ENCODE peak calls at places on chromosomes 11 and 22, in six cellular contexts. One of them, this sample, is unnamed. For H3K4me1, the result is how much of the 10 kb centered on the place peaks cover.

GRCh38 chr11:73095613-73096012 is 46.5 kb downstream of the FCHSD2 start:
- DNase-seq in kidney: no peak
- DNase-seq in naive thymus-derived CD4-positive, alpha-beta T cell: no peak
- DNase-seq in heart left ventricle: no peak
- DNase-seq in heart right ventricle: no peak
- DNase-seq in fibroblast of lung: no peak
- DNase-seq in this sample: no peak

GRCh38 chr11:28140689-28141455 is 32.7 kb downstream of the METTL15 start:
- DNase-seq in fibroblast of lung: no peak
- DNase-seq in heart left ventricle: no peak
- DNase-seq in kidney: no peak
- DNase-seq in naive thymus-derived CD4-positive, alpha-beta T cell: no peak
- DNase-seq in heart right ventricle: no peak
- DNase-seq in this sample: no peak

GRCh38 chr11:126451211-126451802 is 95.8 kb downstream of the ST3GAL4 start:
- DNase-seq in heart right ventricle: no peak
- DNase-seq in fibroblast of lung: no peak
- DNase-seq in heart left ventricle: no peak
- DNase-seq in naive thymus-derived CD4-positive, alpha-beta T cell: no peak
- DNase-seq in kidney: no peak
- DNase-seq in this sample: no peak

GRCh38 chr11:102836290-102836875 is 7.0 kb downstream of the MMP3 start:
- DNase-seq in fibroblast of lung: peak
- DNase-seq in heart right ventricle: no peak
- DNase-seq in heart left ventricle: no peak
- DNase-seq in kidney: no peak
- DNase-seq in naive thymus-derived CD4-positive, alpha-beta T cell: no peak
- DNase-seq in this sample: no peak

GRCh38 chr11:73269353-73270088 is 2.6 kb upstream of the P2RY6 start:
- DNase-seq in naive thymus-derived CD4-positive, alpha-beta T cell: no peak
- DNase-seq in heart right ventricle: no peak
- DNase-seq in fibroblast of lung: no peak
- DNase-seq in heart left ventricle: no peak
- DNase-seq in kidney: no peak
- DNase-seq in this sample: no peak

GRCh38 chr11:119169272-119169719 is 771 bp downstream of the NLRX1 start:
- DNase-seq in naive thymus-derived CD4-positive, alpha-beta T cell: peak
- DNase-seq in heart left ventricle: peak
- DNase-seq in kidney: no peak
- DNase-seq in heart right ventricle: peak
- DNase-seq in fibroblast of lung: peak
- DNase-seq in this sample: no peak

GRCh38 chr11:76588455-76589325 is 81.9 kb downstream of the LRRC32 start:
- DNase-seq in fibroblast of lung: no peak
- DNase-seq in heart right ventricle: peak
- DNase-seq in heart left ventricle: peak
- DNase-seq in kidney: peak
- DNase-seq in naive thymus-derived CD4-positive, alpha-beta T cell: no peak
- DNase-seq in this sample: peak

GRCh38 chr11:19323502-19323901 is 82.8 kb upstream of the E2F8 start:
- DNase-seq in heart right ventricle: no peak
- DNase-seq in kidney: no peak
- DNase-seq in fibroblast of lung: no peak
- DNase-seq in naive thymus-derived CD4-positive, alpha-beta T cell: no peak
- DNase-seq in heart left ventricle: no peak
- DNase-seq in this sample: no peak

GRCh38 chr11:68329993-68330699 is 17.8 kb downstream of the LRP5 start:
- DNase-seq in naive thymus-derived CD4-positive, alpha-beta T cell: no peak
- DNase-seq in heart left ventricle: no peak
- DNase-seq in heart right ventricle: no peak
- DNase-seq in kidney: no peak
- DNase-seq in fibroblast of lung: no peak
- DNase-seq in this sample: peak

GRCh38 chr11:6251120-6251733 is 8.4 kb upstream of the CCKBR start:
- DNase-seq in fibroblast of lung: peak
- DNase-seq in heart right ventricle: peak
- DNase-seq in kidney: peak
- DNase-seq in naive thymus-derived CD4-positive, alpha-beta T cell: peak
- DNase-seq in heart left ventricle: peak
- DNase-seq in this sample: peak

GRCh38 chr11:130571947-130572584 is 123.6 kb downstream of the ADAMTS15 start:
- DNase-seq in heart right ventricle: peak
- DNase-seq in naive thymus-derived CD4-positive, alpha-beta T cell: no peak
- DNase-seq in kidney: no peak
- DNase-seq in fibroblast of lung: no peak
- DNase-seq in heart left ventricle: no peak
- DNase-seq in this sample: no peak

GRCh38 chr22:44024288-44024908 is at the start of gene PARVB:
- DNase-seq in heart left ventricle: peak
- DNase-seq in kidney: peak
- DNase-seq in heart right ventricle: peak
- DNase-seq in fibroblast of lung: no peak
- DNase-seq in naive thymus-derived CD4-positive, alpha-beta T cell: no peak
- DNase-seq in this sample: peak

GRCh38 chr11:84714316-84714780 is 912.8 kb downstream of the DLG2 start:
- DNase-seq in kidney: no peak
- DNase-seq in heart left ventricle: peak
- DNase-seq in heart right ventricle: peak
- DNase-seq in fibroblast of lung: peak
- DNase-seq in naive thymus-derived CD4-positive, alpha-beta T cell: peak
- DNase-seq in this sample: peak

GRCh38 chr11:18844753-18845367 is 53.3 kb upstream of the PTPN5 start:
- DNase-seq in naive thymus-derived CD4-positive, alpha-beta T cell: no peak
- DNase-seq in kidney: no peak
- DNase-seq in heart right ventricle: no peak
- DNase-seq in heart left ventricle: no peak
- DNase-seq in fibroblast of lung: peak
- DNase-seq in this sample: no peak

GRCh38 chr22:37334859-37335818 is 52.8 kb downstream of the CYTH4 start:
- DNase-seq in heart right ventricle: no peak
- DNase-seq in heart left ventricle: no peak
- DNase-seq in kidney: no peak
- DNase-seq in fibroblast of lung: no peak
- DNase-seq in naive thymus-derived CD4-positive, alpha-beta T cell: no peak
- DNase-seq in this sample: no peak

GRCh38 chr11:47413908-47414684 is 5.7 kb downstream of the SLC39A13 start:
- DNase-seq in fibroblast of lung: peak
- DNase-seq in heart left ventricle: peak
- DNase-seq in naive thymus-derived CD4-positive, alpha-beta T cell: no peak
- DNase-seq in kidney: peak
- DNase-seq in heart right ventricle: no peak
- DNase-seq in this sample: no peak

GRCh38 chr11:72144807-72145565 is 9.5 kb downstream of the FOLR3 start:
- DNase-seq in heart right ventricle: no peak
- DNase-seq in kidney: no peak
- DNase-seq in heart left ventricle: no peak
- DNase-seq in fibroblast of lung: peak
- DNase-seq in naive thymus-derived CD4-positive, alpha-beta T cell: no peak
- DNase-seq in this sample: no peak

GRCh38 chr11:67266424-67267187 is at the start of gene GRK2:
- DNase-seq in kidney: peak
- DNase-seq in heart right ventricle: peak
- DNase-seq in heart left ventricle: peak
- DNase-seq in naive thymus-derived CD4-positive, alpha-beta T cell: no peak
- DNase-seq in fibroblast of lung: peak
- DNase-seq in this sample: peak

GRCh38 chr11:63490551-63491239 is at the start of gene PLAAT5:
- DNase-seq in kidney: peak
- DNase-seq in fibroblast of lung: peak
- DNase-seq in naive thymus-derived CD4-positive, alpha-beta T cell: peak
- DNase-seq in heart left ventricle: no peak
- DNase-seq in heart right ventricle: peak
- DNase-seq in this sample: peak

GRCh38 chr11:126446581-126446980 is 91.1 kb downstream of the ST3GAL4 start:
- DNase-seq in heart left ventricle: no peak
- DNase-seq in naive thymus-derived CD4-positive, alpha-beta T cell: no peak
- DNase-seq in fibroblast of lung: no peak
- DNase-seq in heart right ventricle: no peak
- DNase-seq in kidney: no peak
- DNase-seq in this sample: no peak

GRCh38 chr11:44859528-44859925 is 91.2 kb downstream of the TP53I11 start:
- DNase-seq in kidney: peak
- DNase-seq in heart left ventricle: no peak
- DNase-seq in naive thymus-derived CD4-positive, alpha-beta T cell: no peak
- DNase-seq in fibroblast of lung: no peak
- DNase-seq in heart right ventricle: no peak
- DNase-seq in this sample: no peak

GRCh38 chr11:44862546-44863101 is 88.1 kb downstream of the TP53I11 start:
- DNase-seq in fibroblast of lung: no peak
- DNase-seq in heart right ventricle: no peak
- DNase-seq in kidney: no peak
- DNase-seq in naive thymus-derived CD4-positive, alpha-beta T cell: no peak
- DNase-seq in heart left ventricle: no peak
- DNase-seq in this sample: no peak

GRCh38 chr11:44860346-44860745 is 90.3 kb downstream of the TP53I11 start:
- DNase-seq in heart left ventricle: no peak
- DNase-seq in heart right ventricle: no peak
- DNase-seq in kidney: peak
- DNase-seq in fibroblast of lung: no peak
- DNase-seq in naive thymus-derived CD4-positive, alpha-beta T cell: no peak
- DNase-seq in this sample: no peak

GRCh38 chr11:44861829-44862545 is 88.7 kb downstream of the TP53I11 start:
- DNase-seq in kidney: peak
- DNase-seq in heart left ventricle: peak
- DNase-seq in fibroblast of lung: peak
- DNase-seq in heart right ventricle: peak
- DNase-seq in naive thymus-derived CD4-positive, alpha-beta T cell: no peak
- DNase-seq in this sample: peak

DNA sequence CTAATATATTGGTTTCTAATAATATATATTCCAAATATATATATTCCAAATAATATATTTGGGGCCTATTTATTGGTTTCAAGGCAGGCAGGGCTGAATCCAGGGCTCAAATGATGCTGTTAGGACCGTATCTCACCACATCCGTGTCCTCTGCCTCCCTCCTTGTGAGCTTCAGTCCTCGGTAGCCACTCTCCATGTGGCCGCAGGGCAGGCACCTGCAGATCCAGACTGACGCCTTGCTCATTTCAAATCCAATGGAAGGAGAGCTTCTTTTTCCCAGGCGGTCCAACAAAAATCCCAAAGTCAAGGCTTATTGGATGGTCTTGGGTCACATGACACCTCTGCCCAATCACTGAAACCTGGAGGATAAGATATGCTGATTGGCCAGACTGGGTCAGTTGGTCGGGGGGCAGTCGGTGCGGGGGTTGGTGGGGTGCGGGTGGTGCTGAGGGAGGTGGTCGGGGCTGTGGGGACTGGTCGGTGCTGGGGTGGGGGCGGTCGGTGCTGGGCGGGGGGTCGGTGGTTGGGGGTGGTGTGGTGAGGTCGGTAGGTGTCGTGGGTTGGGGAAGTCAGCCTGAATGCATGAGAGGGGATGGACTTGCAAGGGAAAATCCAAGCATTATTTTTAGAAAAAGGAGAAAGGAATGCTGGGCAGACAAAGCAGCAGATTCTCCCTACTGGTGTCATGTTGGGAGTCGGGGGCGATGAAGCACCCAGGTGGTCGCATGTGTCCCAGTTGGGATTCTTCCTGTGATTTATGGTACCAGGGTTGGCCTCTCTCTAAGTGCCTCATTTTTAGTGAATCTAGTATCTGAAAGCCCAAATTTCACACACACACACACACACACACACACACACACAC is 89.5 kb downstream of the TP53I11 start:
- DNase-seq in kidney: peak
- DNase-seq in naive thymus-derived CD4-positive, alpha-beta T cell: no peak
- DNase-seq in heart right ventricle: no peak
- DNase-seq in heart left ventricle: no peak
- DNase-seq in fibroblast of lung: peak
- DNase-seq in this sample: no peak
- H3K27ac ChIP-seq in kidney: peak
- H3K27ac ChIP-seq in naive thymus-derived CD4-positive, alpha-beta T cell: no peak
- H3K27ac ChIP-seq in heart right ventricle: no peak
- H3K27ac ChIP-seq in heart left ventricle: peak
- H3K27ac ChIP-seq in fibroblast of lung: no peak
- H3K27ac ChIP-seq in this sample: peak

DNA sequence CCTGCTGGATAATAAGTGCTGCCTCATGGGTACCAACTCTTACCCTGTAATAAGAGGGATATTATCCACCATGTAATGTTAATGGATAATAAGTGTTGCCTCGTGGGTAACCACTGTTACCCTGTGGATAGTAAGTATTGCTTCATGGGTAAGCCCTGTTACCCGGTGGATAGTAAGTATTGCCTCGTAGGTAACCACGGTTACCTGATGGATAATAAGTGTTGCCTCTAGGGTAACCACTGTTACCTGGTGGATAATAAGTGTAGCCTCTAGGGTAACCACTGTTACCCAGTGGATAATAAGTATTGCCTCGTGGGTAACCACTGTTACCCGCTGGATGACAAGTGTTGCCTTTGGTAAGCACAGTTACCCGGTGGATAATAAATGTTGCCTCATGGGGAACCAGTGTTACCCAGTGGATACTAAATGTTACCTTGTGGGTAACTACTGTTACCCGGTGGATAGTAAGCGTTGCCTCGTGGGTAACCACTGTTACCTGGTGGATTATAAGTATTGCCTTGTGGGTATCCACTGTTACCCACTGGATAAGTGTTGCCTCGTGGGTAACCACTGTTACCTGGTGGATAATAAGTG is 18.6 kb upstream of the NXPE4 start:
- DNase-seq in kidney: no peak
- DNase-seq in heart right ventricle: no peak
- DNase-seq in naive thymus-derived CD4-positive, alpha-beta T cell: no peak
- DNase-seq in fibroblast of lung: no peak
- DNase-seq in heart left ventricle: no peak
- DNase-seq in this sample: no peak
- H3K4me1 ChIP-seq in kidney: under half
- H3K4me1 ChIP-seq in heart right ventricle: under half
- H3K4me1 ChIP-seq in naive thymus-derived CD4-positive, alpha-beta T cell: under half
- H3K4me1 ChIP-seq in fibroblast of lung: under half
- H3K4me1 ChIP-seq in heart left ventricle: under half
- H3K4me1 ChIP-seq in this sample: under half

GRCh38 chr22:46537221-46537945 is at the start of gene CELSR1:
- DNase-seq in heart left ventricle: no peak
- DNase-seq in naive thymus-derived CD4-positive, alpha-beta T cell: no peak
- DNase-seq in heart right ventricle: no peak
- DNase-seq in fibroblast of lung: peak
- DNase-seq in kidney: peak
- DNase-seq in this sample: peak
- H3K4me3 ChIP-seq in heart left ventricle: peak
- H3K4me3 ChIP-seq in naive thymus-derived CD4-positive, alpha-beta T cell: no peak
- H3K4me3 ChIP-seq in heart right ventricle: peak
- H3K4me3 ChIP-seq in fibroblast of lung: peak
- H3K4me3 ChIP-seq in kidney: peak
- H3K4me3 ChIP-seq in this sample: peak

GRCh38 chr11:12827369-12827768 is 153.1 kb downstream of the TEAD1 start:
- DNase-seq in heart right ventricle: no peak
- DNase-seq in kidney: no peak
- DNase-seq in heart left ventricle: no peak
- DNase-seq in naive thymus-derived CD4-positive, alpha-beta T cell: no peak
- DNase-seq in fibroblast of lung: no peak
- DNase-seq in this sample: no peak

GRCh38 chr11:12827929-12828812 is 153.9 kb downstream of the TEAD1 start:
- DNase-seq in fibroblast of lung: peak
- DNase-seq in kidney: no peak
- DNase-seq in heart left ventricle: no peak
- DNase-seq in naive thymus-derived CD4-positive, alpha-beta T cell: no peak
- DNase-seq in heart right ventricle: no peak
- DNase-seq in this sample: peak

GRCh38 chr11:12822623-12823022 is 148.4 kb downstream of the TEAD1 start:
- DNase-seq in heart right ventricle: no peak
- DNase-seq in fibroblast of lung: no peak
- DNase-seq in kidney: no peak
- DNase-seq in naive thymus-derived CD4-positive, alpha-beta T cell: no peak
- DNase-seq in heart left ventricle: no peak
- DNase-seq in this sample: no peak

GRCh38 chr11:12826441-12826840 is 152.2 kb downstream of the TEAD1 start:
- DNase-seq in heart right ventricle: no peak
- DNase-seq in kidney: no peak
- DNase-seq in naive thymus-derived CD4-positive, alpha-beta T cell: no peak
- DNase-seq in heart left ventricle: no peak
- DNase-seq in fibroblast of lung: peak
- DNase-seq in this sample: no peak

GRCh38 chr11:12824281-12825041 is 150.2 kb downstream of the TEAD1 start:
- DNase-seq in heart left ventricle: no peak
- DNase-seq in naive thymus-derived CD4-positive, alpha-beta T cell: no peak
- DNase-seq in fibroblast of lung: no peak
- DNase-seq in heart right ventricle: no peak
- DNase-seq in kidney: no peak
- DNase-seq in this sample: peak
- H3K27ac ChIP-seq in heart left ventricle: peak
- H3K27ac ChIP-seq in naive thymus-derived CD4-positive, alpha-beta T cell: no peak
- H3K27ac ChIP-seq in fibroblast of lung: no peak
- H3K27ac ChIP-seq in heart right ventricle: peak
- H3K27ac ChIP-seq in kidney: no peak
- H3K27ac ChIP-seq in this sample: peak

This sample was measured in right cardiac atrium.